ENCODE peak calls at places on chromosome 7, in four cellular contexts. K is NCI-H748 treated with DMSO at 0.1 percent for 48 hours; Q is stimulated activated CD4-positive, alpha-beta T cell treated with anti-CD3 and anti-CD28 coated beads, Interleukin-4, amount 100 ng/mL, for 24 hours; V is non-pigmented ciliary epithelial cell. N is an unnamed sample.

GRCh38 chr7:71482284-71482683 is 350.3 kb downstream of the GALNT17 start:
- DNase-seq in V (no peak), Q (no peak), K (peak), N (no peak)

GRCh38 chr7:8190121-8190895 is 71.7 kb downstream of the ICA1 start:
- DNase-seq in Q (peak), V (peak), K (peak), N (peak)

GRCh38 chr7:55006499-55006898 is 12.3 kb upstream of the EGFR start:
- DNase-seq in Q (no peak), V (no peak), K (no peak), N (no peak)

GRCh38 chr7:121797283-121798037 is 75.5 kb upstream of the PTPRZ1 start:
- DNase-seq in V (no peak), Q (no peak), K (no peak), N (no peak)

GRCh38 chr7:27046854-27047549 is 48.8 kb downstream of the HOXA1 start:
- DNase-seq in Q (no peak), V (no peak), K (no peak), N (no peak)

GRCh38 chr7:112362053-112362650 is 88.1 kb upstream of the IFRD1 start:
- DNase-seq in K (no peak), V (no peak), Q (no peak), N (no peak)

GRCh38 chr7:118839544-118839943 is 615.0 kb downstream of the ANKRD7 start:
- DNase-seq in V (no peak), K (no peak), Q (no peak), N (no peak)

GRCh38 chr7:22588396-22588795 is 88.4 kb upstream of the STEAP1B start:
- DNase-seq in K (no peak), Q (no peak), V (no peak), N (no peak)

GRCh38 chr7:41881313-41882130 is 178.6 kb upstream of the INHBA start:
- DNase-seq in Q (peak), K (no peak), V (no peak), N (no peak)

GRCh38 chr7:82172896-82173295 is 270.7 kb downstream of the CACNA2D1 start:
- DNase-seq in K (peak), Q (no peak), V (no peak), N (no peak)

GRCh38 chr7:76428868-76429805 is 4.4 kb downstream of the ZP3 start:
- DNase-seq in V (no peak), Q (no peak), K (no peak), N (no peak)

GRCh38 chr7:36784991-36785940 is 61.0 kb upstream of the AOAH start:
- DNase-seq in Q (peak), V (no peak), K (no peak), N (no peak)

GRCh38 chr7:122453432-122453831 is 148.9 kb upstream of the FEZF1 start:
- DNase-seq in K (no peak), Q (no peak), V (no peak), N (no peak)

GRCh38 chr7:54915870-54916598 is 102.8 kb upstream of the EGFR start:
- DNase-seq in K (no peak), Q (no peak), V (no peak), N (no peak)

GRCh38 chr7:44646176-44646920 is 39.9 kb downstream of the OGDH start:
- DNase-seq in K (no peak), V (no peak), Q (no peak), N (peak)

GRCh38 chr7:14403587-14403986 is 414.1 kb upstream of the ETV1 start:
- DNase-seq in V (no peak), K (no peak), Q (no peak), N (no peak)

GRCh38 chr7:147245274-147245673 is 1128.7 kb downstream of the CNTNAP2 start:
- DNase-seq in Q (no peak), V (no peak), K (peak), N (no peak)

GRCh38 chr7:106054133-106054532 is 58.0 kb downstream of the SYPL1 start:
- DNase-seq in Q (no peak), K (no peak), V (no peak), N (no peak)

GRCh38 chr7:47636111-47636692 is 54.3 kb upstream of the TNS3 start:
- DNase-seq in K (no peak), Q (no peak), V (no peak), N (no peak)

GRCh38 chr7:147171013-147171391 is 1054.4 kb downstream of the CNTNAP2 start:
- DNase-seq in Q (no peak), V (no peak), K (no peak), N (no peak)

GRCh38 chr7:20407585-20408466 is 77.1 kb downstream of the ITGB8 start:
- DNase-seq in Q (no peak), K (peak), V (no peak), N (peak)

GRCh38 chr7:16015981-16016380 is 329.5 kb upstream of the MEOX2 start:
- DNase-seq in Q (no peak), K (no peak), V (no peak), N (no peak)

GRCh38 chr7:22582860-22583640 is 83.1 kb upstream of the STEAP1B start:
- DNase-seq in K (no peak), V (peak), Q (no peak), N (peak)

GRCh38 chr7:157564518-157565177 is 227.8 kb downstream of the DNAJB6 start:
- DNase-seq in Q (no peak), V (peak), K (no peak), N (no peak)

GRCh38 chr7:4873071-4873944 is 10.2 kb downstream of the RADIL start:
- DNase-seq in K (no peak), V (no peak), Q (no peak), N (no peak)

GRCh38 chr7:157027568-157028527 is 17.4 kb upstream of the MNX1 start:
- DNase-seq in Q (no peak), K (peak), V (no peak), N (no peak)

GRCh38 chr7:89183726-89184125 is 388.2 kb upstream of the TEX47 start:
- DNase-seq in K (no peak), V (no peak), Q (no peak), N (no peak)

N was measured in AG09309.